ENCODE peak calls at places on chromosome 14, in ten cellular contexts. Y is H1, W is sigmoid colon, U is suprapubic skin, Z is HepG2, R is prostate gland, Q is breast epithelium, H is SK-N-SH, T is GM23338, J is upper lobe of left lung. D is an unnamed sample.

GRCh38 chr14:42665083-42665482 is 1058.4 kb downstream of the LRFN5 start:
- DNase-seq in Y (no peak), W (no peak), U (no peak), Z (no peak), R (no peak), Q (no peak), H (no peak), T (no peak), J (no peak), D (no peak)

GRCh38 chr14:81449114-81449513 is 49.0 kb upstream of the STON2 start:
- DNase-seq in Y (no peak), W (peak), U (no peak), Z (peak), R (peak), Q (no peak), H (no peak), T (no peak), J (no peak), D (no peak)

GRCh38 chr14:55530464-55530863 is 49.5 kb upstream of the KTN1 start:
- DNase-seq in Y (no peak), W (no peak), U (no peak), Z (no peak), R (no peak), Q (no peak), H (no peak), T (no peak), J (no peak), D (no peak)

GRCh38 chr14:25463475-25463874 is 413.5 kb upstream of the STXBP6 start:
- DNase-seq in Y (no peak), W (no peak), U (no peak), Z (no peak), R (no peak), Q (no peak), H (no peak), T (no peak), J (no peak), D (no peak)

GRCh38 chr14:31880935-31881334 is 196.2 kb upstream of the ARHGAP5 start:
- DNase-seq in Y (no peak), W (no peak), U (no peak), Z (peak), R (no peak), Q (no peak), H (no peak), T (no peak), J (no peak), D (no peak)

GRCh38 chr14:42687421-42687820 is 1080.7 kb downstream of the LRFN5 start:
- DNase-seq in Y (no peak), W (no peak), U (no peak), Z (no peak), R (no peak), Q (no peak), H (no peak), T (peak), J (no peak), D (no peak)

GRCh38 chr14:97198813-97199212 is 401.6 kb downstream of the VRK1 start:
- DNase-seq in Y (no peak), W (no peak), U (no peak), Z (no peak), R (no peak), Q (no peak), H (no peak), T (no peak), J (no peak), D (no peak)

GRCh38 chr14:87508333-87508732 is 484.6 kb downstream of the GALC start:
- DNase-seq in Y (no peak), W (no peak), U (no peak), Z (no peak), R (no peak), Q (no peak), H (no peak), T (no peak), J (no peak), D (no peak)

GRCh38 chr14:99182548-99183115 is 89.4 kb downstream of the BCL11B start:
- DNase-seq in Y (no peak), W (peak), U (no peak), Z (no peak), R (no peak), Q (no peak), H (no peak), T (no peak), J (no peak), D (no peak)

GRCh38 chr14:26526132-26526531 is 71.7 kb downstream of the NOVA1 start:
- DNase-seq in Y (no peak), W (no peak), U (no peak), Z (no peak), R (no peak), Q (no peak), H (no peak), T (no peak), J (no peak), D (no peak)

GRCh38 chr14:50501642-50502041 is 30.7 kb downstream of the MAP4K5 start:
- DNase-seq in Y (no peak), W (no peak), U (no peak), Z (no peak), R (no peak), Q (no peak), H (no peak), T (no peak), J (no peak), D (no peak)

GRCh38 chr14:106845286-106846087 is 1319.1 kb downstream of the TMEM121 start:
- DNase-seq in Y (no peak), W (no peak), U (no peak), Z (peak), R (peak), Q (no peak), H (peak), T (no peak), J (peak), D (peak)

GRCh38 chr14:74685054-74685453 is 27.8 kb downstream of the AREL1 start:
- DNase-seq in Y (no peak), W (no peak), U (no peak), Z (no peak), R (no peak), Q (no peak), H (no peak), T (no peak), J (no peak), D (no peak)

GRCh38 chr14:100891051-100891450 is 12.5 kb downstream of the RTL1 start:
- DNase-seq in Y (no peak), W (peak), U (peak), Z (no peak), R (no peak), Q (no peak), H (no peak), T (no peak), J (peak), D (peak)

GRCh38 chr14:91337699-91338335 is 79.8 kb downstream of the CCDC88C start:
- DNase-seq in Y (no peak), W (no peak), U (no peak), Z (no peak), R (no peak), Q (no peak), H (no peak), T (no peak), J (no peak), D (no peak)

GRCh38 chr14:61420326-61420725 is 98.9 kb downstream of the PRKCH start:
- DNase-seq in Y (no peak), W (no peak), U (no peak), Z (no peak), R (peak), Q (no peak), H (no peak), T (no peak), J (no peak), D (no peak)

GRCh38 chr14:44634692-44635091 is 127.6 kb upstream of the FSCB start:
- DNase-seq in Y (no peak), W (no peak), U (no peak), Z (no peak), R (no peak), Q (no peak), H (no peak), T (no peak), J (no peak), D (no peak)

GRCh38 chr14:50620341-50620740 is 47.8 kb downstream of the SAV1 start:
- DNase-seq in Y (no peak), W (no peak), U (no peak), Z (no peak), R (no peak), Q (no peak), H (no peak), T (no peak), J (no peak), D (no peak)

GRCh38 chr14:66238969-66239368 is 247.2 kb upstream of the CCDC196 start:
- DNase-seq in Y (no peak), W (no peak), U (no peak), Z (no peak), R (no peak), Q (no peak), H (no peak), T (no peak), J (no peak), D (no peak)

DNA sequence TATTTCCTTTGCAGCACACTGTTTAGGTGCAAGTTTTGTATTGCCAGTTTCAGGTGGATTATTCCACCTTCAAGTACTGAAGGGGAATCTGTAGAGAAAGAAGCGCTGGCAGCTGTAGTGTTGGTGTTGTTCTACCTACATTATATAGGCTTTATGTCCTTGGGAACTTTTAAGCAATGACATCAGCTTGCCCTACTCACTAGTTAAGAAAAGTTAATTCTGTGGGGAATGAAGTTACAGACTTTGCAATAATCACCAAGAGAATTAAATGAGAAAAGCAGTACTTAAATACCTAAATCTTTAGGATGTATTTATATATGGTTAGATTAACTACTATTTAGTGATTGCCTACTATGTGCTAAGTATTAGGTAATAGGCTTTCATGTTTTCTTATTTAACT is at the start of gene OR4E1:
- DNase-seq in Y (no peak), W (no peak), U (no peak), Z (no peak), R (no peak), Q (no peak), H (no peak), T (no peak), J (no peak), D (no peak)
- H3K27ac ChIP-seq in Y (no peak), W (no peak), U (no peak), Z (no peak), R (no peak), Q (no peak), H (no peak), T (no peak), J (no peak), D (no peak)

GRCh38 chr14:102096569-102097188 is 9.8 kb upstream of the HSP90AA1 start:
- DNase-seq in Y (peak), W (peak), U (peak), Z (peak), R (peak), Q (peak), H (peak), T (peak), J (peak), D (peak)
- TF ChIP-seq POLR2AphosphoS5 in Y (no peak), W (no peak), U (no peak), Z (no peak), R (peak), Q (no peak), H (no peak), T (no peak), J (no peak), D (peak)

DNA sequence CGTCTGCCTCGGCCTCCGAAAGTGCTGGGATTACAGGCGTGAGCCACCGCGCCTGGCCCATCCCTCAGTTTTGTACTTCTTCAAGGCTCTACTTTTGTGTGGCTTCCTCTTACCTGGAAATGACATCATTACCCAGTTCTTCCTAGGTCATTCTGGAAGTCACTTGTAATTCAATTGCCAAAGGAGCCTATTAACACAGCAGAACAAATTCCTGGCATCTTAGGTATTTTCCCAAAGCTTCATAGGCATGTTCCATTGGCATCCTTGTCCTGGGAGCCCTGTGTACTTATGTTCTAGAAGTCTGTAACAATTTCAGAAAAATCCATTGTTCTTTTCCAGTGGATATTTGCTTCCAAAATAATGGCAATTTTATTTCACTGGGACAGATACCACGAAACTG is 60.6 kb downstream of the DAAM1 start:
- DNase-seq in Y (no peak), W (no peak), U (no peak), Z (no peak), R (no peak), Q (no peak), H (no peak), T (peak), J (no peak), D (no peak)
- H3K27ac ChIP-seq in Y (no peak), W (peak), U (no peak), Z (no peak), R (no peak), Q (no peak), H (no peak), T (no peak), J (no peak), D (no peak)

DNA sequence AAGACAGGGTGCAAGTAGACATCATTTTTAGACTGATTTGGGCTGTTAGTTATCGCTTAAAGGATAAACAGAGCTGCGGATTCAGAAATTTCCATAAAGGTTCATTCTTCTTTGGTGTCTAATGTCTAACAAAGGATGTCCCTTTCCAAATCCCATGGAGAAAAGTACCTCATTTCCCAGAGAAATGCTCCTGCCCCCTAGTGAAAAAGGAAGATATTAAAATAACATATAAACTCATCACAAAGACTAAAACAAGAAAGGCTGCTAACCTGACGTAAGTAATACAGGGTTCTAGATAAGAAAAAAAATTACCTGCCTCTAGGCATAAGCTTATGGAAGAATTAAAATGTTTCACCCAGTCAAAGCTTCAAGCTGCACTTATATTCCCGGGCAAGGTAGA is 22.8 kb downstream of the ARMH4 start:
- DNase-seq in Y (no peak), W (no peak), U (no peak), Z (no peak), R (no peak), Q (no peak), H (no peak), T (peak), J (no peak), D (no peak)
- TF ChIP-seq POLR2AphosphoS5 in Y (no peak), W (no peak), U (no peak), Z (no peak), R (no peak), Q (no peak), H (no peak), T (no peak), J (no peak), D (no peak)

DNA sequence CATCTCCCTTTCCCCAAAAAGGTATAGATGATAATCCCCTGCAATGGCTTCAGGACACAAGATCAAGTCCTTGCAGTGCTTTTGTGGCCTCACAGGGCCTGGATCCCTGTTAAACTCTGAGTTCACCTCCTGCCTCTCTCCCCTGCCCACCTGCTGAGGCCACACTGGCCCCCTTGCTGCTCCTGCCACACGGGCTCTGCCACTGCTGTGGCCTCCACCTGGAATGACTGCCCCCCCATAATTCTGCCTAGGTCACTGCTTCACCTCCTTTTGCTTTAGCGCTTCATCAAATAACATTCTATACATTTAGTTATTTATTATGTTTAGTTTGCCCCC is 653 bp upstream of the IFI27 start:
- DNase-seq in Y (no peak), W (peak), U (no peak), Z (no peak), R (no peak), Q (no peak), H (no peak), T (no peak), J (no peak), D (no peak)
- H3K27ac ChIP-seq in Y (no peak), W (peak), U (peak), Z (no peak), R (no peak), Q (peak), H (no peak), T (no peak), J (peak), D (peak)

GRCh38 chr14:24264298-24264697 is 1.3 kb upstream of the TGM1 start:
- DNase-seq in Y (no peak), W (no peak), U (no peak), Z (no peak), R (no peak), Q (no peak), H (no peak), T (no peak), J (no peak), D (no peak)
- TF ChIP-seq POLR2AphosphoS5 in Y (no peak), W (no peak), U (no peak), Z (no peak), R (no peak), Q (no peak), H (no peak), T (no peak), J (no peak), D (no peak)

DNA sequence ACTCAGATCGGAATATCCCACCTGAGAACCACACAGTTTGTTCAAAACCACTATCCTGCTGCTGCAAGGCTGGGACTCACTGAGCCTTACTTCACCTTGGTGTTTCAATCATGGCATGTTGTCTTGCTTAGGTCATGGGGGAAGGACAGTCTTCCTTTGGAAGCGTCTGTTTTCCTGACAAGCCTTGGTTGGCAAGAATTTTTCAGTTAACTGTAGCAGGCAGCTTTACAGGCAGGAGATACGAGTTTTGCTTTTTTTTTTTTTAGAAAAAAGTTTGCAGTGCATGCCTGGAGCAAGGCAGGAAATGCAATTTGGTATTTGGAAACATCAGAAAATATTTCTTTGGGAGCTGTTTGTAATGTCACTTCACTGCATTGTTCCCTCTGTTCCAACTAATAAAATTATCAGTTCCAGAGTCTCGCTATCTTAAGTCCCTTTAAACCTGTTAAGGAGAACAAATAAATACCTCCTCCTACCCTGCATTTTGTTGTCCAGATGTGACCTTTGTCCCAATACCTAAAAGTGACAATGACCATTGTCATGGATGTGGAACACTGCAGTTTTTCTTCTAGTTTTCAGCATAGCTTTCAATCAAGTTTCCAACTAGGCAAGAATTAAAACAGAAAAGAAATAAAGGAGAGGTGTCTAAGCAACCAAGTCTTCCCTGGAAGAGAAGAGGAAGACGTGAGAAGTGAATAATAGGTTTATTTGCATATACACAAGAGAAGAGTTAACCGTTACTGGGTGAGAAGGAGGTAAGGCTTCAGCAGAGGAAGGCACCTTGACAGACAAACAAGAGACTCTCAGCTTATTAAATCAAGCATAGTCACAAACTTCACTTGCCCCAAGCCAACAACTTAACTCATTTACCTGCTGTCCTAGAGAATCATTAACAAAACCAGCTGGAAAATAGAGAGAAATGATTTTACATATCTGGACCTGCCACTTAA is 71.4 kb upstream of the ACTN1 start:
- DNase-seq in Y (no peak), W (no peak), U (no peak), Z (no peak), R (no peak), Q (no peak), H (no peak), T (peak), J (no peak), D (no peak)
- H3K27ac ChIP-seq in Y (peak), W (peak), U (peak), Z (peak), R (peak), Q (peak), H (peak), T (no peak), J (peak), D (peak)

GRCh38 chr14:57854571-57854970 is 11.3 kb downstream of the SLC35F4 start:
- DNase-seq in Y (no peak), W (no peak), U (no peak), Z (no peak), R (no peak), Q (no peak), H (no peak), T (no peak), J (no peak), D (no peak)
- TF ChIP-seq POLR2AphosphoS5 in Y (no peak), W (no peak), U (no peak), Z (no peak), R (no peak), Q (no peak), H (no peak), T (no peak), J (no peak), D (no peak)

GRCh38 chr14:36057452-36058142 is 118.9 kb downstream of the PTCSC3 start:
- DNase-seq in Y (no peak), W (no peak), U (no peak), Z (no peak), R (no peak), Q (no peak), H (no peak), T (no peak), J (no peak), D (no peak)
- H3K27ac ChIP-seq in Y (no peak), W (no peak), U (no peak), Z (no peak), R (no peak), Q (no peak), H (no peak), T (no peak), J (no peak), D (no peak)

GRCh38 chr14:37844614-37845013 is 249.2 kb downstream of the TTC6 start:
- DNase-seq in Y (no peak), W (no peak), U (no peak), Z (no peak), R (no peak), Q (no peak), H (no peak), T (no peak), J (no peak), D (no peak)
- TF ChIP-seq POLR2AphosphoS5 in Y (no peak), W (no peak), U (no peak), Z (no peak), R (no peak), Q (no peak), H (no peak), T (no peak), J (no peak), D (no peak)

D was measured in stomach.